ENCODE peak calls at places on chromosome 3, in eight cellular contexts. P, D, C, X, N, L, H and W are unnamed samples. For H3K9me3, the result is how much of the 10 kb centered on the place peaks cover.

GRCh38 chr3:179765396-179765795 is 112.6 kb downstream of the USP13 start:
- DNase-seq in P (no peak), D (no peak), C (no peak), X (no peak), N (no peak), L (no peak), H (no peak), W (no peak)

GRCh38 chr3:126558336-126559071 is at the start of gene C3orf22:
- DNase-seq in P (no peak), D (no peak), C (no peak), X (peak), N (no peak), L (no peak), H (peak), W (no peak)

GRCh38 chr3:50430950-50431435 is 71.7 kb upstream of the TMEM115 start:
- DNase-seq in P (peak), D (no peak), C (no peak), X (no peak), N (no peak), L (no peak), H (no peak), W (no peak)

GRCh38 chr3:146382386-146382785 is 87.0 kb downstream of the PLSCR2 start:
- DNase-seq in P (peak), D (no peak), C (peak), X (no peak), N (no peak), L (no peak), H (no peak), W (no peak)

GRCh38 chr3:29577250-29577649 is 296.4 kb downstream of the RBMS3 start:
- DNase-seq in P (no peak), D (no peak), C (no peak), X (peak), N (no peak), L (peak), H (peak), W (no peak)

GRCh38 chr3:126996905-126997304 is 14.0 kb downstream of the PLXNA1 start:
- DNase-seq in P (no peak), D (no peak), C (peak), X (no peak), N (no peak), L (no peak), H (no peak), W (no peak)

GRCh38 chr3:127053450-127053849 is 70.5 kb downstream of the PLXNA1 start:
- DNase-seq in P (no peak), D (no peak), C (no peak), X (no peak), N (no peak), L (peak), H (peak), W (no peak)

GRCh38 chr3:129121016-129121791 is 400 bp downstream of the RAB43 start:
- DNase-seq in P (peak), D (peak), C (peak), X (no peak), N (no peak), L (no peak), H (no peak), W (peak)

GRCh38 chr3:119700920-119701734 is 1.7 kb upstream of the CFAP91 start:
- DNase-seq in P (no peak), D (no peak), C (no peak), X (no peak), N (no peak), L (no peak), H (no peak), W (no peak)

GRCh38 chr3:41808152-41808551 is 153.8 kb downstream of the ULK4 start:
- DNase-seq in P (no peak), D (no peak), C (peak), X (no peak), N (no peak), L (no peak), H (no peak), W (no peak)

GRCh38 chr3:114362815-114363214 is 69.0 kb downstream of the TIGIT start:
- DNase-seq in P (no peak), D (no peak), C (peak), X (no peak), N (no peak), L (no peak), H (no peak), W (no peak)

GRCh38 chr3:9400626-9401025 is 3.2 kb downstream of the SETD5 start:
- DNase-seq in P (peak), D (no peak), C (no peak), X (no peak), N (no peak), L (no peak), H (no peak), W (no peak)

GRCh38 chr3:111738238-111738637 is 120.8 kb upstream of the PHLDB2 start:
- DNase-seq in P (no peak), D (no peak), C (no peak), X (no peak), N (no peak), L (no peak), H (no peak), W (no peak)

GRCh38 chr3:182241777-182242556 is 530.2 kb downstream of the SOX2 start:
- DNase-seq in P (peak), D (no peak), C (no peak), X (peak), N (peak), L (peak), H (peak), W (no peak)

GRCh38 chr3:119795849-119796248 is 13.9 kb downstream of the NR1I2 start:
- DNase-seq in P (no peak), D (no peak), C (no peak), X (no peak), N (no peak), L (no peak), H (no peak), W (no peak)

GRCh38 chr3:46829699-46830208 is 33.5 kb downstream of the MYL3 start:
- DNase-seq in P (no peak), D (no peak), C (no peak), X (no peak), N (no peak), L (no peak), H (no peak), W (no peak)

GRCh38 chr3:186318135-186318534 is 43.9 kb downstream of the DGKG start:
- DNase-seq in P (no peak), D (no peak), C (peak), X (no peak), N (no peak), L (no peak), H (no peak), W (no peak)

GRCh38 chr3:57826286-57826951 is 70.3 kb downstream of the SLMAP start:
- DNase-seq in P (no peak), D (no peak), C (no peak), X (no peak), N (no peak), L (no peak), H (no peak), W (no peak)

GRCh38 chr3:13740795-13741194 is 139.1 kb downstream of the WNT7A start:
- DNase-seq in P (no peak), D (no peak), C (no peak), X (no peak), N (no peak), L (no peak), H (no peak), W (no peak)

GRCh38 chr3:40104441-40104840 is 205.1 kb upstream of the EIF1B start:
- DNase-seq in P (no peak), D (no peak), C (no peak), X (no peak), N (no peak), L (no peak), H (no peak), W (no peak)

GRCh38 chr3:139676634-139677197 is 1.1 kb downstream of the NMNAT3 start:
- DNase-seq in P (no peak), D (no peak), C (no peak), X (no peak), N (no peak), L (no peak), H (no peak), W (no peak)

GRCh38 chr3:153099131-153099530 is 62.9 kb upstream of the RAP2B start:
- DNase-seq in P (no peak), D (no peak), C (no peak), X (no peak), N (no peak), L (no peak), H (no peak), W (no peak)

GRCh38 chr3:55006277-55006676 is 78.4 kb upstream of the LRTM1 start:
- DNase-seq in P (peak), D (no peak), C (peak), X (no peak), N (no peak), L (no peak), H (no peak), W (no peak)

GRCh38 chr3:130748520-130748919 is 1.9 kb upstream of the PIK3R4 start:
- DNase-seq in P (no peak), D (no peak), C (no peak), X (no peak), N (no peak), L (no peak), H (no peak), W (no peak)

GRCh38 chr3:134699141-134699711 is 48.4 kb upstream of the KY start:
- DNase-seq in P (no peak), D (no peak), C (no peak), X (no peak), N (no peak), L (no peak), H (no peak), W (no peak)

GRCh38 chr3:38438421-38438820 is 15.3 kb upstream of the ACVR2B start:
- DNase-seq in P (no peak), D (peak), C (peak), X (no peak), N (peak), L (no peak), H (no peak), W (no peak)

GRCh38 chr3:155009217-155009616 is 70.9 kb upstream of the MME start:
- DNase-seq in P (no peak), D (no peak), C (no peak), X (no peak), N (no peak), L (no peak), H (no peak), W (no peak)

GRCh38 chr3:187841552-187841951 is 96.3 kb upstream of the BCL6 start:
- DNase-seq in P (peak), D (no peak), C (peak), X (no peak), N (no peak), L (no peak), H (no peak), W (no peak)

GRCh38 chr3:16173696-16174355 is 654 bp upstream of the GALNT15 start:
- DNase-seq in P (no peak), D (no peak), C (peak), X (no peak), N (no peak), L (no peak), H (no peak), W (no peak)

GRCh38 chr3:31981206-31982181 is at the start of the genes OSBPL10 and ZNF860:
- DNase-seq in P (peak), D (no peak), C (peak), X (peak), N (peak), L (peak), H (peak), W (peak)

GRCh38 chr3:43031490-43032216 is 52.5 kb downstream of the GASK1A start:
- DNase-seq in P (no peak), D (no peak), C (no peak), X (peak), N (no peak), L (peak), H (peak), W (no peak)

GRCh38 chr3:51799879-51800757 is 21.1 kb upstream of the IQCF6 start:
- DNase-seq in P (peak), D (peak), C (peak), X (no peak), N (peak), L (no peak), H (no peak), W (no peak)

GRCh38 chr3:11185564-11186317 is 31.4 kb downstream of the HRH1 start:
- DNase-seq in P (no peak), D (no peak), C (peak), X (peak), N (peak), L (peak), H (peak), W (no peak)

GRCh38 chr3:126314305-126315082 is 42.7 kb downstream of the KLF15 start:
- DNase-seq in P (no peak), D (no peak), C (no peak), X (no peak), N (no peak), L (no peak), H (no peak), W (no peak)

GRCh38 chr3:70999730-71000129 is 583.8 kb downstream of the FOXP1 start:
- DNase-seq in P (no peak), D (no peak), C (peak), X (no peak), N (peak), L (no peak), H (no peak), W (no peak)

GRCh38 chr3:149898771-149899170 is 71.9 kb downstream of the PFN2 start:
- DNase-seq in P (no peak), D (no peak), C (peak), X (no peak), N (no peak), L (no peak), H (no peak), W (no peak)

GRCh38 chr3:198080521-198081384 is 120.7 kb downstream of the LMLN start:
- DNase-seq in P (peak), D (peak), C (peak), X (peak), N (peak), L (peak), H (peak), W (peak)

GRCh38 chr3:184241447-184242296 is 7.1 kb downstream of the ALG3 start:
- DNase-seq in P (no peak), D (no peak), C (peak), X (no peak), N (peak), L (peak), H (peak), W (no peak)

DNA sequence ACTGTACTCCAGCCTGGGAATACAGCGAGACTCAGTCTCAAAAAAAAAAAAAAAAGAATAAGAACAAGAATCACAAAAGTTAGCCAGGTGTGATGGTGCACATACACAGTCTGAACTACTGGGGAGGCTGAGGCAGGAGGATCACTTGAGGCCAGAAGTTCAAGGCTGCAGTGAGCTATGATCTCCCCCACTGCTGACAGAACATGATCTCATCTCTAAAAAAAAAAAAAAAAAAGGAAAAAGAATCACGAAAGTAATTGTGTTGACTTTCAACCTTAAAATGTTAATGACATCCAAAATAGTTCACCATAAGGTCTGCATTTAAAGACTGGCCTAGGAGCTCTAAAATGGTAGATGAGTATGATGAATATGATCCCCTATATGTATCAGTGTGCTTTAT is 68.0 kb upstream of the MAP4 start:
- DNase-seq in P (no peak), D (no peak), C (no peak), X (no peak), N (no peak), L (no peak), H (no peak), W (no peak)
- H3K27ac ChIP-seq in P (no peak), D (no peak), C (no peak), X (no peak), N (peak), L (peak), H (peak), W (no peak)

DNA sequence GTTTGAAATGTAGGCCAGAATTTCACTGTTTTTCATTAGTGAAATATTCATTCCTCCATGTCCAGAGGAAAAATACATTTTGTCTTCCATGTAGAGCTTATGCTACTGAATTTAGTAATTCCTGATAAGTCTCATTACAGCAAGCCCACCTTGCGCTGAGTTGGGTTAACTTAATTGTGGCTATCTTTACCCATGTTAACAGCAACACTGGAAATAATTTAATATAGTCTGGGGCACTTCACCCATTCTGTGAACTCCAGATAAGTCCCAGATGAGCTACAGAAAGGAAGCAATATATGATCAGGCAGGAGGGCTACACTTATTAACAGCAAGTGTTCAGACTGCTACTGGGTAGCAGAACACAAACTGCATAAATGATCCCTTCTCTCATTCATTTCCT is 270.1 kb upstream of the CNTN4 start:
- DNase-seq in P (no peak), D (no peak), C (no peak), X (no peak), N (no peak), L (no peak), H (no peak), W (no peak)
- H3K9me3 ChIP-seq in P (under half), D (under half), C (under half), X (under half), N (under half), L (under half), H (under half), W (under half)

GRCh38 chr3:21979706-21980105 is 228.7 kb upstream of the ZNF385D start:
- DNase-seq in P (no peak), D (no peak), C (peak), X (no peak), N (no peak), L (no peak), H (no peak), W (no peak)
- TF ChIP-seq CTCF in P (no peak), D (no peak), C (no peak), X (no peak), N (no peak), L (no peak), H (no peak), W (no peak)

GRCh38 chr3:36892457-36893136 is 52.3 kb downstream of the TRANK1 start:
- DNase-seq in P (no peak), D (no peak), C (no peak), X (no peak), N (no peak), L (no peak), H (no peak), W (no peak)
- H3K27ac ChIP-seq in P (no peak), D (peak), C (no peak), X (peak), N (peak), L (peak), H (no peak), W (peak)

GRCh38 chr3:66425032-66425431 is 75.8 kb downstream of the LRIG1 start:
- DNase-seq in P (no peak), D (no peak), C (no peak), X (peak), N (peak), L (peak), H (peak), W (no peak)

GRCh38 chr3:66425566-66425965 is 75.3 kb downstream of the LRIG1 start:
- DNase-seq in P (no peak), D (no peak), C (no peak), X (no peak), N (no peak), L (no peak), H (no peak), W (no peak)

GRCh38 chr3:66426135-66426534 is 74.7 kb downstream of the LRIG1 start:
- DNase-seq in P (no peak), D (no peak), C (no peak), X (no peak), N (no peak), L (no peak), H (no peak), W (no peak)

GRCh38 chr3:66427352-66427751 is 73.5 kb downstream of the LRIG1 start:
- DNase-seq in P (no peak), D (no peak), C (no peak), X (no peak), N (no peak), L (no peak), H (no peak), W (no peak)

GRCh38 chr3:66423791-66424190 is 77.0 kb downstream of the LRIG1 start:
- DNase-seq in P (no peak), D (no peak), C (peak), X (no peak), N (no peak), L (no peak), H (peak), W (no peak)
- H3K9me3 ChIP-seq in P (under half), D (under half), C (under half), X (under half), N (under half), L (under half), H (under half), W (under half)

GRCh38 chr3:60912876-60913275 is 338.4 kb downstream of the FHIT start:
- DNase-seq in P (no peak), D (no peak), C (no peak), X (no peak), N (no peak), L (no peak), H (no peak), W (no peak)
- TF ChIP-seq CTCF in P (no peak), D (no peak), C (no peak), X (no peak), N (no peak), L (no peak), H (no peak), W (no peak)